ENCODE peak calls at places on chromosomes 3 and 15, in five cellular contexts. One of them, this sample, is unnamed.
A peak's percentile ranks its signal among the peaks of the same experiment; 100 is the strongest.

GRCh38 chr3:125585595-125586223 is 9.6 kb downstream of the OSBPL11 start:
- DNase-seq in B cell: no peak
- DNase-seq in esophagus squamous epithelium: no peak
- DNase-seq in fibroblast of villous mesenchyme: peak; percentile 77
- DNase-seq in colonic mucosa: peak; percentile 63
- DNase-seq in this sample: no peak

GRCh38 chr3:178078933-178079332 is 457.3 kb upstream of the KCNMB2 start:
- DNase-seq in B cell: no peak
- DNase-seq in esophagus squamous epithelium: no peak
- DNase-seq in fibroblast of villous mesenchyme: peak; percentile 53
- DNase-seq in colonic mucosa: no peak
- DNase-seq in this sample: no peak

GRCh38 chr3:24088782-24089181 is 143.7 kb downstream of the NR1D2 start:
- DNase-seq in B cell: no peak
- DNase-seq in esophagus squamous epithelium: no peak
- DNase-seq in fibroblast of villous mesenchyme: peak; percentile 39
- DNase-seq in colonic mucosa: no peak
- DNase-seq in this sample: no peak

GRCh38 chr15:52180196-52180835 is 10.9 kb downstream of the GNB5 start:
- DNase-seq in B cell: peak; percentile 72
- DNase-seq in esophagus squamous epithelium: no peak
- DNase-seq in fibroblast of villous mesenchyme: no peak
- DNase-seq in colonic mucosa: no peak
- DNase-seq in this sample: peak; percentile 46

GRCh38 chr3:106566277-106566676 is 697.5 kb upstream of the CBLB start:
- DNase-seq in B cell: no peak
- DNase-seq in esophagus squamous epithelium: no peak
- DNase-seq in fibroblast of villous mesenchyme: no peak
- DNase-seq in colonic mucosa: no peak
- DNase-seq in this sample: no peak

GRCh38 chr15:56215769-56216168 is 27.9 kb downstream of the RFX7 start:
- DNase-seq in B cell: no peak
- DNase-seq in esophagus squamous epithelium: no peak
- DNase-seq in fibroblast of villous mesenchyme: peak; percentile 19
- DNase-seq in colonic mucosa: no peak
- DNase-seq in this sample: no peak

GRCh38 chr3:127768346-127769008 is 53.8 kb downstream of the MGLL start:
- DNase-seq in B cell: no peak
- DNase-seq in esophagus squamous epithelium: no peak
- DNase-seq in fibroblast of villous mesenchyme: peak; percentile 94
- DNase-seq in colonic mucosa: no peak
- DNase-seq in this sample: no peak

GRCh38 chr15:88378259-88378658 is 88.9 kb downstream of the MRPL46 start:
- DNase-seq in B cell: no peak
- DNase-seq in esophagus squamous epithelium: no peak
- DNase-seq in fibroblast of villous mesenchyme: no peak
- DNase-seq in colonic mucosa: no peak
- DNase-seq in this sample: no peak

GRCh38 chr15:72382146-72382545 is 6.3 kb upstream of the HEXA start:
- DNase-seq in B cell: no peak
- DNase-seq in esophagus squamous epithelium: no peak
- DNase-seq in fibroblast of villous mesenchyme: peak; percentile 4
- DNase-seq in colonic mucosa: no peak
- DNase-seq in this sample: no peak
- TF ChIP-seq CTCF in B cell: peak; percentile 10
- TF ChIP-seq CTCF in esophagus squamous epithelium: peak; percentile 30
- TF ChIP-seq CTCF in fibroblast of villous mesenchyme: peak; percentile 36
- TF ChIP-seq CTCF in colonic mucosa: no peak
- TF ChIP-seq CTCF in this sample: no peak

GRCh38 chr3:40499952-40500351 is 5.9 kb upstream of the ZNF620 start:
- DNase-seq in B cell: no peak
- DNase-seq in esophagus squamous epithelium: no peak
- DNase-seq in fibroblast of villous mesenchyme: no peak
- DNase-seq in colonic mucosa: no peak
- DNase-seq in this sample: no peak

GRCh38 chr3:40504636-40505430 is 1.0 kb upstream of the ZNF620 start:
- DNase-seq in B cell: no peak
- DNase-seq in esophagus squamous epithelium: no peak
- DNase-seq in fibroblast of villous mesenchyme: peak; percentile 99
- DNase-seq in colonic mucosa: peak; percentile 26
- DNase-seq in this sample: no peak

GRCh38 chr3:40511031-40511718 is 5.3 kb downstream of the ZNF620 start:
- DNase-seq in B cell: no peak
- DNase-seq in esophagus squamous epithelium: no peak
- DNase-seq in fibroblast of villous mesenchyme: no peak
- DNase-seq in colonic mucosa: no peak
- DNase-seq in this sample: no peak

DNA sequence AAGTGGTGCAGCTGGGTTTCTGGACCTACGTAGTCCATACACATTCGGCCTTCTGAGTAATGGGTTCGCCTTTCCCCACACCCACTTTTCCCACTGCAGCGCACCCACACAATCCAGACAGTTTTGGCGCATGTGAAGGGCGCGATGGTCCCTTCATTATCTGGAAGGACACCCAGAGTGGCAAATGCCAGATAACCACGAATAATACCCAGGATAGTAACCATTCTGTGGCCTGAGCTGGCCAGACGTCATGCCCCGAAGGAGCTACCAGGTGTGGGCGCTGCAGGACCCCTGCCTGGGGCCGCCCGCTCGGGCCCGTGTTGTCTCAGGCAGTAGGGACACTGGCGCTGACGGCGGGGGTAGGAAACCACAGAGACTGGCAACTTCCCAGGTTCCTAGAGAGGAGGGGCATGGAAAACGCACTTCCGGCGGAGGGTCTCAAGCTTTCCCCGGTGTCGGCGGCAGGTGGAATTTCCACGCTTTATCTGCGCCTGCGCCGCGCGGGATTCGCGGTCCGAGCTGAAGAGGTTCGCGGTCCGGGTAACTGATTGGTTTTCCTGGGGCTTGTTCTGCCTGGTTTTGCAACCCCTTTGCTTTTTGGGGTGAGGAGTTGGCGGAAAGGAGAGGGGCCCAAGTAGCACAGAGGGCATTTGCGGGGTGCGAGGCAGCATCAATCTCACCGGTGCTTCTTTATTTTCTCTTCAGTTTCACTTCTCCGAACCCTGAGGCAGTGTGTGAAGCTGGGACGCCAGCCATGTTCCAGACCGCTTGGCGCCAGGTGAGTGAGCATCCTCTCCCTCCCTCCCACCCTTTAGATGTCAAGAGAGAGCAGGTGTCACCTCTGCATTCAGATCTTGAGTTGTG is at the start of gene ZNF620:
- DNase-seq in B cell: peak; percentile 63
- DNase-seq in esophagus squamous epithelium: no peak
- DNase-seq in fibroblast of villous mesenchyme: peak; percentile 73
- DNase-seq in colonic mucosa: peak; percentile 80
- DNase-seq in this sample: peak; percentile 35
- TF ChIP-seq CTCF in B cell: peak; percentile 18
- TF ChIP-seq CTCF in esophagus squamous epithelium: no peak
- TF ChIP-seq CTCF in fibroblast of villous mesenchyme: peak; percentile 35
- TF ChIP-seq CTCF in colonic mucosa: peak; percentile 16
- TF ChIP-seq CTCF in this sample: peak; percentile 35

DNA sequence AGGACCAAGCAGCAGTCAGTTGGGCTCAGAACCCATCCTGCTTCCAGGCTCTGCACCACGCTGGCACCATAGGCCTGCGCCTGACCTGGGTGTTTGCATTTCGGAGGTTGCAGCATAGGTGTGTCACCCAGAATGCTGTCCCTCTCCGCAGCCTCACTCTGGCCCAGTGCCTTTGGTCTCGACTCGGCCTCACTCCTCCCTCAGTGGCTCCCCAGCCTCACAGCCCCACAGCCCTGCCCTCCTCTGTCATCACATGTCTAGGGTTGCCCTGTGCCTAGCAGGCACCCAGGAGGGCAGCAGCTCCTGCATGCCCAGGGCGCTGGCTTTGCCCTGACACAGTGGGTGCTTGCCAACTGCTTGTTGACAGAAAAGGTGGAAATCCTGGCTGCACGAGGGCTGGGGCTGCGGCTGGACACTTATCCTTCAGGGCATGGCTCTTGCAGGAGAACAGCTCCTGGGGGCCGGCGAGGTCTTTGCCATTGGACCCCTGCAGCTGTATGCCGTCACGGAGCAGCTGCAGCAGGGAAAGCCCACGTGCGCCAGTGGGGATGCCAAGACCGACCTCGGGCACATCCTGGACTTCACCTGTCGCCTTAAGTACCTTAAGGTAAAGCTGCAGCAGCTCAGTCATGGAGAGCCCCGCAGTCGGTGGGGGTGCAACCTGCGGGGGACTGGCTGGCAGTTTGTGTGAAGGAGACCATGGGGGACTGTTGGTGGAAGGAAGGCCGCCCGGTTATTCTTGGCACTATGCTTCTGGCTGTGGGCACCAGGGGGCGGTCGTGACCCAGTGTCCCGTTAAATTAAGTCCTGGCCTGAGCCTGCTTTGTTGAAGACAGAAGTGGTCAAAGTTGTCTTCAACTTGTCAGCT is 16.2 kb downstream of the NISCH start:
- DNase-seq in B cell: no peak
- DNase-seq in esophagus squamous epithelium: no peak
- DNase-seq in fibroblast of villous mesenchyme: peak; percentile 51
- DNase-seq in colonic mucosa: peak; percentile 52
- DNase-seq in this sample: no peak
- TF ChIP-seq CTCF in B cell: peak; percentile 63
- TF ChIP-seq CTCF in esophagus squamous epithelium: peak; percentile 75
- TF ChIP-seq CTCF in fibroblast of villous mesenchyme: peak; percentile 63
- TF ChIP-seq CTCF in colonic mucosa: peak; percentile 54
- TF ChIP-seq CTCF in this sample: peak; percentile 55

GRCh38 chr15:98823012-98823458 is 174.7 kb downstream of the IGF1R start:
- DNase-seq in B cell: no peak
- DNase-seq in esophagus squamous epithelium: no peak
- DNase-seq in fibroblast of villous mesenchyme: peak; percentile 80
- DNase-seq in colonic mucosa: no peak
- DNase-seq in this sample: no peak
- TF ChIP-seq CTCF in B cell: no peak
- TF ChIP-seq CTCF in esophagus squamous epithelium: no peak
- TF ChIP-seq CTCF in fibroblast of villous mesenchyme: no peak
- TF ChIP-seq CTCF in colonic mucosa: no peak
- TF ChIP-seq CTCF in this sample: no peak

GRCh38 chr3:172641291-172641690 is 69.6 kb downstream of the NCEH1 start:
- DNase-seq in B cell: no peak
- DNase-seq in esophagus squamous epithelium: no peak
- DNase-seq in fibroblast of villous mesenchyme: no peak
- DNase-seq in colonic mucosa: no peak
- DNase-seq in this sample: no peak

GRCh38 chr3:172644258-172644657 is 66.6 kb downstream of the NCEH1 start:
- DNase-seq in B cell: no peak
- DNase-seq in esophagus squamous epithelium: no peak
- DNase-seq in fibroblast of villous mesenchyme: no peak
- DNase-seq in colonic mucosa: no peak
- DNase-seq in this sample: no peak

GRCh38 chr3:172646439-172647015 is 64.3 kb downstream of the NCEH1 start:
- DNase-seq in B cell: no peak
- DNase-seq in esophagus squamous epithelium: no peak
- DNase-seq in fibroblast of villous mesenchyme: peak; percentile 43
- DNase-seq in colonic mucosa: no peak
- DNase-seq in this sample: no peak

GRCh38 chr3:172640751-172641150 is 70.1 kb downstream of the NCEH1 start:
- DNase-seq in B cell: no peak
- DNase-seq in esophagus squamous epithelium: no peak
- DNase-seq in fibroblast of villous mesenchyme: no peak
- DNase-seq in colonic mucosa: no peak
- DNase-seq in this sample: no peak

DNA sequence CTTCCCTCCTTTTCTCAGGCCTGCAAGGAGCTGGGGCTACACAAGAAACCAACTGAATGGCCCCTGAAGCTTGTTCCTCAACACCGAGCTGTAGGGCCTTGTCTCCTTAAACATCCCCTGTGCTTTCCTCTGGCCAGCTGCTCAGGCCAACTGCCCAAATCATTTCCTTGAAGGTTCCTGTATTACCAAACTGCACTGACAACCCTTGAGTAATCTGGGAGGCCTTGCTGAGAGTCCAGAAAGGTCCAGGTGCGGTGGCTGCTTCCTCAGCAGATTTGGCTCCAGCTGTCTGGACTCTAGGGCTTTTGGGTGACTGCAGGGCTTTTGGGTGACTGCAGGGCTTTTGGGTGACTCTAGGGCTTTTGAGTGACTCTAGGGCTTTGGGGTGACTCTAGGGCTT is 67.1 kb downstream of the NCEH1 start:
- DNase-seq in B cell: no peak
- DNase-seq in esophagus squamous epithelium: no peak
- DNase-seq in fibroblast of villous mesenchyme: no peak
- DNase-seq in colonic mucosa: no peak
- DNase-seq in this sample: no peak
- TF ChIP-seq CTCF in B cell: no peak
- TF ChIP-seq CTCF in esophagus squamous epithelium: no peak
- TF ChIP-seq CTCF in fibroblast of villous mesenchyme: no peak
- TF ChIP-seq CTCF in colonic mucosa: no peak
- TF ChIP-seq CTCF in this sample: no peak

GRCh38 chr3:58837863-58838255 is 171.3 kb upstream of the FAM3D start:
- DNase-seq in B cell: no peak
- DNase-seq in esophagus squamous epithelium: no peak
- DNase-seq in fibroblast of villous mesenchyme: no peak
- DNase-seq in colonic mucosa: no peak
- DNase-seq in this sample: no peak
- TF ChIP-seq CTCF in B cell: no peak
- TF ChIP-seq CTCF in esophagus squamous epithelium: no peak
- TF ChIP-seq CTCF in fibroblast of villous mesenchyme: no peak
- TF ChIP-seq CTCF in colonic mucosa: no peak
- TF ChIP-seq CTCF in this sample: no peak

This sample was measured in natural killer cell.